ENCODE peak calls at places on chromosome 9, in eight cellular contexts. K is AG09309; S is ovary; A is CD8-positive, alpha-beta T cell; P is AG09319; R is fibroblast of pulmonary artery; B is AG04449; F is glutamatergic neuron. L is an unnamed sample.

GRCh38 chr9:11148189-11148588 is 535.4 kb upstream of the PTPRD start:
- DNase-seq in K (no peak), S (no peak), F (peak; percentile 33), B (no peak), P (no peak), R (no peak), A (no peak), L (no peak)

GRCh38 chr9:71901695-71902094 is 9.3 kb downstream of the ABHD17B start:
- DNase-seq in B (no peak), S (no peak), K (no peak), F (no peak), P (no peak), A (no peak), R (no peak), L (no peak)

GRCh38 chr9:9912459-9912858 is 700.3 kb downstream of the PTPRD start:
- DNase-seq in P (no peak), B (no peak), S (no peak), F (no peak), A (no peak), R (no peak), K (no peak), L (no peak)

GRCh38 chr9:77885104-77885672 is 146.4 kb downstream of the GNAQ start:
- DNase-seq in F (no peak), P (no peak), R (no peak), K (no peak), A (no peak), S (peak; percentile 33), B (no peak), L (no peak)

GRCh38 chr9:96686638-96687335 is 31.7 kb upstream of the PRXL2C start:
- DNase-seq in S (peak; percentile 71), K (no peak), B (no peak), A (peak; percentile 81), F (peak; percentile 86), P (peak; percentile 27), R (peak; percentile 76), L (peak; percentile 56)

GRCh38 chr9:82148849-82149544 is 160.4 kb downstream of the SPATA31D1 start:
- DNase-seq in P (peak; percentile 91), S (no peak), R (peak; percentile 53), A (no peak), B (peak; percentile 80), K (peak; percentile 95), F (no peak), L (no peak)

GRCh38 chr9:34562136-34562745 is 27.3 kb downstream of the CNTFR start:
- DNase-seq in S (no peak), R (no peak), P (no peak), A (peak; percentile 20), B (no peak), F (no peak), K (no peak), L (no peak)

GRCh38 chr9:8346291-8346690 is 546.7 kb upstream of the DMAC1 start:
- DNase-seq in F (no peak), P (no peak), K (peak; percentile 8), S (no peak), A (no peak), R (peak; percentile 18), B (no peak), L (no peak)

GRCh38 chr9:517993-518392 is 303.3 kb downstream of the DOCK8 start:
- DNase-seq in B (no peak), R (no peak), K (no peak), S (no peak), A (no peak), P (no peak), F (no peak), L (no peak)

GRCh38 chr9:684055-684949 is 157.2 kb upstream of the DMRT1 start:
- DNase-seq in S (no peak), K (no peak), P (no peak), R (peak; percentile 54), F (no peak), B (no peak), A (no peak), L (no peak)

GRCh38 chr9:117247271-117247670 is 167.6 kb downstream of the ASTN2 start:
- DNase-seq in P (no peak), B (no peak), F (no peak), A (no peak), R (no peak), S (no peak), K (no peak), L (no peak)

GRCh38 chr9:116300360-116300759 is 146.8 kb downstream of the PAPPA start:
- DNase-seq in K (no peak), R (no peak), S (no peak), F (no peak), P (no peak), B (no peak), A (no peak), L (no peak)

GRCh38 chr9:79012561-79012960 is 559.2 kb upstream of the TLE4 start:
- DNase-seq in F (no peak), A (no peak), B (no peak), R (peak; percentile 35), K (peak; percentile 29), S (no peak), P (no peak), L (no peak)

GRCh38 chr9:108045851-108046250 is 556.3 kb upstream of the KLF4 start:
- DNase-seq in F (no peak), K (no peak), B (no peak), R (no peak), S (no peak), P (no peak), A (no peak), L (no peak)

GRCh38 chr9:75233011-75233410 is 144.7 kb downstream of the OSTF1 start:
- DNase-seq in F (no peak), R (peak; percentile 16), S (no peak), A (no peak), K (no peak), B (no peak), P (no peak), L (no peak)

GRCh38 chr9:75906531-75906930 is 16.1 kb downstream of the PCSK5 start:
- DNase-seq in K (no peak), F (no peak), S (no peak), P (no peak), A (no peak), B (no peak), R (no peak), L (no peak)

GRCh38 chr9:14653511-14653910 is 39.7 kb downstream of the ZDHHC21 start:
- DNase-seq in A (no peak), B (no peak), F (no peak), K (no peak), S (no peak), R (no peak), P (no peak), L (no peak)

GRCh38 chr9:14654932-14655331 is 38.3 kb downstream of the ZDHHC21 start:
- DNase-seq in K (no peak), B (no peak), R (peak; percentile 34), A (no peak), S (no peak), F (no peak), P (no peak), L (no peak)

GRCh38 chr9:14652729-14653377 is 40.4 kb downstream of the ZDHHC21 start:
- DNase-seq in A (no peak), P (no peak), B (no peak), K (no peak), S (no peak), R (peak; percentile 29), F (no peak), L (no peak)
- TF ChIP-seq CTCF in A (no peak), P (peak; percentile 37), B (peak; percentile 30), K (peak; percentile 45), S (no peak), R (peak; percentile 50), F (peak; percentile 60), L (no peak)

GRCh38 chr9:93861736-93862358 is 93.3 kb downstream of the BARX1 start:
- DNase-seq in K (no peak), P (no peak), A (no peak), R (no peak), F (no peak), S (no peak), B (no peak), L (no peak)
- TF ChIP-seq CTCF in K (no peak), P (no peak), A (no peak), R (no peak), F (no peak), S (no peak), B (no peak), L (no peak)

DNA sequence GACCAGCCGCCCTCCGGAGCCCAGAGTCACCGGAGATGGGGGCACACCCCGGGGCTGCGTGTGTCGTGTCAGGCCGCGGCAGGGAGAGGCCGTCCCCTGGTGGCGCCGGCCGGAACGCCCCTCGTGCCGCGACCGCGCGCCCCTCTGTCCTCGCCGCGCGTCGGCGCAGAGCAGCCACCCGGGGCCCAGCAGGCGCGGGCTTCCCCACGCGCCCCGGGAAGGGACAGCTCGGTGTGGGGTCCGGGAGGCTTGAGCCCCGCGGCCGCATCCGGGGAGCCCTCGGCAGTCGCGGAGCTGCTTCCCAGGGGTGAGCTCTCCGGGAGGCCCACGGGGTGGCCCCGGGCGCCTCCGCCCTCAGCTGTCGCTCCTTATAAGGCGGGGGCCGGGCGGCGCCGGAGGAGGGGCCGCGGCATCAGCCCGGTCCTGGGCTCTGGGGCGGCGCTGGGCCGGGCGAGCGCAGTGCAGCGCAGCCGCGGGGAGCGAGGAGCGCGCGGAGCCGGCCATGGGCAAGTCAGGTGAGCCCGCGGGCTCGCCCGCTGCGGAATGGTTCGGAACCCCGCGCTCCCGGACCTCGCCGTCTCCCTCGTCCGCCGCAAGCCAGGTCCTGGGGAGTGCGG is at the start of gene GLIPR2:
- DNase-seq in P (no peak), S (peak; percentile 79), A (peak; percentile 77), K (no peak), B (no peak), F (peak; percentile 71), R (peak; percentile 70), L (peak; percentile 65)
- TF ChIP-seq CTCF in P (no peak), S (peak; percentile 18), A (peak; percentile 26), K (no peak), B (peak; percentile 14), F (peak; percentile 45), R (no peak), L (no peak)

GRCh38 chr9:124282442-124283231 is 24.9 kb downstream of the NEK6 start:
- DNase-seq in A (no peak), F (no peak), R (peak; percentile 95), S (peak; percentile 80), B (no peak), K (no peak), P (no peak), L (no peak)

GRCh38 chr9:124278054-124278540 is 20.3 kb downstream of the NEK6 start:
- DNase-seq in B (no peak), A (no peak), P (no peak), S (no peak), K (no peak), F (no peak), R (no peak), L (no peak)

GRCh38 chr9:124281934-124282351 is 24.2 kb downstream of the NEK6 start:
- DNase-seq in P (no peak), R (no peak), K (no peak), A (no peak), B (no peak), S (no peak), F (no peak), L (no peak)

GRCh38 chr9:124279531-124280175 is 21.9 kb downstream of the NEK6 start:
- DNase-seq in S (no peak), F (no peak), B (no peak), A (no peak), K (no peak), P (no peak), R (peak; percentile 51), L (no peak)

GRCh38 chr9:124280176-124280691 is 22.5 kb downstream of the NEK6 start:
- DNase-seq in A (no peak), P (no peak), K (no peak), B (no peak), S (peak; percentile 50), R (peak; percentile 95), F (no peak), L (no peak)
- TF ChIP-seq CTCF in A (no peak), P (no peak), K (no peak), B (no peak), S (no peak), R (no peak), F (no peak), L (no peak)